ENCODE peak calls at places on chromosome 15, in five cellular contexts. V is fibroblast of lung, B is thoracic aorta, A is left ventricle myocardium inferior, I is tibial nerve. P is an unnamed sample. For H3K27me3, the result is how much of the 10 kb centered on the place peaks cover.

GRCh38 chr15:43095243-43095642 is 10.6 kb downstream of the UBR1 start:
- DNase-seq in V (peak), B (no peak), A (no peak), I (no peak), P (no peak)

GRCh38 chr15:22871481-22872076 is 33.1 kb downstream of the NIPA2 start:
- DNase-seq in V (no peak), B (no peak), A (no peak), I (no peak), P (no peak)

GRCh38 chr15:58475573-58476524 is 44.1 kb downstream of the LIPC start:
- DNase-seq in V (peak), B (no peak), A (no peak), I (no peak), P (peak)

GRCh38 chr15:73375755-73376305 is 7.1 kb upstream of the HCN4 start:
- DNase-seq in V (no peak), B (no peak), A (peak), I (no peak), P (no peak)

GRCh38 chr15:48717458-48717857 is 71.9 kb upstream of the FBN1 start:
- DNase-seq in V (no peak), B (no peak), A (no peak), I (no peak), P (no peak)

GRCh38 chr15:47466357-47466756 is 250.9 kb upstream of the SEMA6D start:
- DNase-seq in V (peak), B (no peak), A (no peak), I (no peak), P (no peak)

GRCh38 chr15:100889359-100890058 is 9.9 kb downstream of the ALDH1A3 start:
- DNase-seq in V (peak), B (no peak), A (peak), I (peak), P (no peak)

GRCh38 chr15:61623746-61624145 is 394.6 kb upstream of the RORA start:
- DNase-seq in V (no peak), B (no peak), A (no peak), I (no peak), P (peak)

GRCh38 chr15:63597821-63598220 is 634 bp downstream of the FBXL22 start:
- DNase-seq in V (no peak), B (no peak), A (no peak), I (no peak), P (no peak)

GRCh38 chr15:43434436-43434835 is 58.5 kb downstream of the TP53BP1 start:
- DNase-seq in V (no peak), B (no peak), A (no peak), I (no peak), P (no peak)

GRCh38 chr15:54082836-54083492 is 104.7 kb downstream of the UNC13C start:
- DNase-seq in V (no peak), B (no peak), A (no peak), I (no peak), P (no peak)

GRCh38 chr15:70555713-70556112 is 207.6 kb downstream of the UACA start:
- DNase-seq in V (no peak), B (no peak), A (no peak), I (no peak), P (no peak)

GRCh38 chr15:32956006-32956405 is 238.2 kb downstream of the GREM1 start:
- DNase-seq in V (peak), B (no peak), A (no peak), I (no peak), P (no peak)

GRCh38 chr15:78007965-78008886 is 69.3 kb downstream of the TBC1D2B start:
- DNase-seq in V (peak), B (no peak), A (peak), I (peak), P (peak)

GRCh38 chr15:62389887-62390792 is 225.1 kb upstream of the C2CD4B start:
- DNase-seq in V (peak), B (no peak), A (peak), I (peak), P (peak)

GRCh38 chr15:100891316-100892012 is 11.8 kb downstream of the ALDH1A3 start:
- DNase-seq in V (peak), B (no peak), A (no peak), I (no peak), P (no peak)

GRCh38 chr15:61582092-61582491 is 353.0 kb upstream of the RORA start:
- DNase-seq in V (no peak), B (no peak), A (no peak), I (no peak), P (no peak)

GRCh38 chr15:47477253-47477652 is 240.1 kb upstream of the SEMA6D start:
- DNase-seq in V (no peak), B (no peak), A (no peak), I (no peak), P (no peak)

GRCh38 chr15:95918525-95918924 is 412.0 kb upstream of the NR2F2 start:
- DNase-seq in V (no peak), B (no peak), A (no peak), I (no peak), P (no peak)

GRCh38 chr15:57153140-57153539 is 223.2 kb upstream of the CGNL1 start:
- DNase-seq in V (peak), B (no peak), A (no peak), I (no peak), P (no peak)

GRCh38 chr15:62059818-62060115 is 480 bp downstream of the VPS13C start:
- DNase-seq in V (peak), B (no peak), A (peak), I (peak), P (peak)

GRCh38 chr15:74954515-74954914 is 2.1 kb downstream of the RPP25 start:
- DNase-seq in V (peak), B (no peak), A (peak), I (no peak), P (no peak)

GRCh38 chr15:48333553-48333952 is 2.3 kb downstream of the DUT start:
- DNase-seq in V (no peak), B (no peak), A (no peak), I (no peak), P (no peak)

GRCh38 chr15:59296181-59296617 is 76.5 kb downstream of the MYO1E start:
- DNase-seq in V (peak), B (no peak), A (no peak), I (no peak), P (peak)

GRCh38 chr15:59762558-59762957 is 73.4 kb upstream of the BNIP2 start:
- DNase-seq in V (no peak), B (no peak), A (no peak), I (no peak), P (no peak)

GRCh38 chr15:91985297-91985696 is 131.8 kb downstream of the SLCO3A1 start:
- DNase-seq in V (no peak), B (no peak), A (no peak), I (no peak), P (no peak)
- H3K4me3 ChIP-seq in V (no peak), B (no peak), A (no peak), I (no peak), P (no peak)

GRCh38 chr15:80266113-80266512 is 14.1 kb upstream of the CTXND1 start:
- DNase-seq in V (no peak), B (no peak), A (no peak), I (no peak), P (no peak)
- H3K27me3 ChIP-seq in V (under half), B (under half), A (half or more), I (under half), P (under half)

DNA sequence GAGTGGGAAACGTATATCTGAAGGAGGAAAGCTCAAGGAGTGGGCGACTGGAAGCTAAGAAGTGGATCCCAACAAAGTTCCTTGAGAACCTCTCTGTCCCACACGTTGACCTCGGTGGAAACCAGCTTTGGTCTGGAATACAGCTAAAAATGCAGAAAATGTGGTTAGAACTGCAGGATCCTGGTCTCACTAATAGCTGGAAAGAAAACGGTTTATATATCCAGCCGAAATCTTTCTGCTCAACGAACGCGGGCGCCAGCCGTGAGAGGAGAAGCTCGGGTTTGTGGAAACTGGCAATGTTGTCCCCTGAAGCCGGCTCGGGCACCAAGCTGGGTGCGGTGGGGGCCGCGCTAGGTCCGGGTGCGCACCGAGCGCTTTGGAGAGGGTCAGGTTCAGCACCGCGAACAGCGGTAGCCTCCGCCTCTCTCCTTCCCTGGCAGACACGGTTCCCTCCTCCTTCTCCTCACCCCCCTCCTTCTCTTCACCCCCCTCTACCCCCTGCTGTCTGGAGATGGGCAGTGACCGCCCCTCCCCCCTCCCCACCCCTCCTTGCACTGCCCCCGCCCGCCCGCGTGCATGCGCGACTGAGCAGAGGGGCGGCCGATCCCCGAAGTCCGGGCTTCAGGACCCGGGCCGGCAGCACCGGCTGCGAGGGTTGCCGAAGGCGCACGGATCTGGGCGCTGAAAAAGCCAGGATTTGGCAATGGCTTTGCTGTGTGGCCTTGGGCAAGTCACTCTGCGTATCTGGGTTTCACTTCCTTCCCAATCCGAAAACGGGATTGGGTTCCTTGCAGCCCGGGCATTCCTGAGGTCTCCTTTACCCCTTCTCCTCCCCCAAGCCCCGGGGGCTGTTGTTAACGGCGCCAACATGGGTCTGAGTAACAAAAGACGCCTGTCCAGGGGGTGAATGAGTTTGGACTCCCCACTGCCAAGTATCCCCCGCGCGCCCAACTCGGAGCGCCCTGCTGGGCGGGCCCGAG is at the start of gene SKOR1:
- DNase-seq in V (peak), B (no peak), A (no peak), I (no peak), P (no peak)
- H3K4me3 ChIP-seq in V (no peak), B (peak), A (peak), I (no peak), P (peak)

GRCh38 chr15:36878745-36879262 is 221.5 kb downstream of the MEIS2 start:
- DNase-seq in V (no peak), B (no peak), A (no peak), I (no peak), P (no peak)
- H3K27me3 ChIP-seq in V (under half), B (under half), A (under half), I (under half), P (half or more)

DNA sequence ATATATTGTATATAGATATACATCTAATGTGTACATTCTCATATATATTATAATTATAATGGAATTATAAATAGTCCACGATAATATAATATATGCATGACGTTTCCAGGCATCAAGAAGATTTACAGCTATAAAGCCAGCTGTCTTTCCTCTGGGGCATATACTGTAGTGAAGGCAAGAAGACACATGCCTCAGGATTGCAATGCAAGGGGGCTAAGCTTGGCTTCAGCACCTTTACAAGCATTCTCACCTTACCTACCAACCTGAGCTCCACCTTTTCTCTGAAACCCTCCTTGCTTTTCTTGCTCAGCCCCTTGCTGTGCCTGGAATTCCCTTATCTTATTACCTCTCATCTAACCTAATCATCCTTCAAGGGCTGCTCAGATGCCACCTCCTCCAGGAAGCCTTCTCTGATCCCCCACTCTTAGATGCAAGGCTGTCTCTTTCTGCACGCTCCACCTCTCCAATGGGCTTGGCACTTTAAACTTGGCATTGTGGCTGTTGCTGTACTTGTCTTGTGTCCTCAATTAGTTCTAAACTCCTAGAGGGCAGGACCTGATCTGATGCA is 72.9 kb upstream of the PIAS1 start:
- DNase-seq in V (no peak), B (no peak), A (no peak), I (no peak), P (no peak)
- H3K4me3 ChIP-seq in V (no peak), B (no peak), A (no peak), I (no peak), P (no peak)

GRCh38 chr15:45555914-45556608 is 31.1 kb upstream of the BLOC1S6 start:
- DNase-seq in V (no peak), B (no peak), A (no peak), I (no peak), P (no peak)

GRCh38 chr15:45550436-45550835 is 27.9 kb upstream of the SLC30A4 start:
- DNase-seq in V (peak), B (no peak), A (no peak), I (no peak), P (no peak)

GRCh38 chr15:45548753-45549520 is 26.4 kb upstream of the SLC30A4 start:
- DNase-seq in V (no peak), B (no peak), A (no peak), I (no peak), P (no peak)

GRCh38 chr15:45549831-45550230 is 27.3 kb upstream of the SLC30A4 start:
- DNase-seq in V (peak), B (no peak), A (no peak), I (no peak), P (no peak)

DNA sequence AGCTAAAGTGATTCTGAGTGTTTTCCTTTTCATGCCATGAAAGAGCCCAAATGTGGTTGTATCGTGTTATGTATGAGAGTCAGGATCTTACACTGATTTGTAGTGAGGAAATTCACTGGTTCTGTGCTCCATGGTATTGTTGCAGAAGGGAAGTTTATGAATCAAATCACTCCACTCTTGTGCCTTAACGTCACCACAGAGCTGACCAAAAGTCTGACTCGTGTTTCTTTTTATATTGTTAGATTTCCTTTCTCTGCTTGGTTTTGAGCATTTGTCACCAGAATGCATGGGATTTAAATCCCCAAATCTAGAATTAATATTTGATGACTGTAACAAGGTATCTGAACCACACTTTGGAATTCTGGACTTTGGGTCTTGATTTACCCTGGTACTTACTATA is 29.1 kb upstream of the SLC30A4 start:
- DNase-seq in V (no peak), B (no peak), A (no peak), I (no peak), P (no peak)
- H3K27me3 ChIP-seq in V (under half), B (under half), A (under half), I (under half), P (under half)

DNA sequence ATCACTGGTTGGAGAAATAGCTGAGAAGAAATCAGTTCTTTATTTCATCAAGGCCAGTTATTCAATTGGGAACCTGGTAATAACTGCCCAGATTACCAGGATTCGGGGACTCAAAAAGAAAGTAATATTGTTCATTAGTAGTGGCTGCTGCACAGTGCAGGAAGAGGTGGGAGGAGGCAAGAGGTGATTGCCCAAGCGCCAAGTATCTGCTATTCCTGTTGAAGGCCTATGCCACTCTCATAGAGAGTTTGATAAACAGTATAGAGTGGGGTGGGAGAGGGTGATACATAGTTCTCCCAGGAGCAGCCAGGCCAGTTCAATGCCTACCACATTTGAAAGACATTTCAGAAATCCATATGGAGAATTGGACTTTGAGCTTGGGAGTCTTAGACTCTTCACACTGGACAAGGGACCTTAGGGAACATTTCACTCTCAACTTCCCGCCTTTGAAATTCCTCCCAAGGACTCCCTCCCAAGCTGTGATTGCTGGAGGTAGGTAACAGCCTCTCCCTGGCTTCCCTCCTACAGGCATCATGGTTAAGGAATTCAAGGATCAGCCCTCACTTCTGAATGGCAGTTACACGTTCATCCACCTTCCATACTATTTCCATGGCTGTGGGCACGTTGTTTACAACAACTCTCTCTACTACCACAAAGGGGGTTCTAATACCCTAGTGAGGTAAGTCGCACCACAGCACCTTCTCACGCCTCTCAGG is 59.8 kb downstream of the GLDN start:
- DNase-seq in V (no peak), B (no peak), A (no peak), I (no peak), P (no peak)
- H3K4me3 ChIP-seq in V (no peak), B (no peak), A (no peak), I (no peak), P (no peak)

GRCh38 chr15:52785672-52786406 is 4.3 kb downstream of the ONECUT1 start:
- DNase-seq in V (no peak), B (no peak), A (no peak), I (no peak), P (no peak)
- H3K27me3 ChIP-seq in V (half or more), B (half or more), A (half or more), I (under half), P (half or more)